ENCODE peak calls at places on chromosomes 12 and 14, in five cellular contexts. H is fibroblast of lung, P is HCT116, I is GM23248, B is DND-41. R is an unnamed sample. For H3K4me1, the result is how much of the 10 kb centered on the place peaks cover.

GRCh38 chr14:27256805-27257204 is 659.0 kb upstream of the NOVA1 start:
- DNase-seq in B (no peak), H (no peak), I (no peak), P (no peak), R (no peak)

GRCh38 chr14:104598461-104599273 is 5.9 kb downstream of the TMEM179 start:
- DNase-seq in I (no peak), B (no peak), P (no peak), H (no peak), R (no peak)

GRCh38 chr14:96125536-96125935 is 79.1 kb upstream of the BDKRB2 start:
- DNase-seq in H (peak), B (no peak), I (no peak), P (no peak), R (no peak)

GRCh38 chr12:26065451-26065850 is 59.4 kb downstream of the BHLHE41 start:
- DNase-seq in P (no peak), H (no peak), B (no peak), I (no peak), R (no peak)

GRCh38 chr12:54967461-54967860 is 17.1 kb downstream of the TESPA1 start:
- DNase-seq in H (no peak), P (no peak), I (no peak), B (peak), R (no peak)

GRCh38 chr14:21525571-21525970 is 575 bp downstream of the SALL2 start:
- DNase-seq in B (peak), P (no peak), I (peak), H (peak), R (peak)

GRCh38 chr12:21221778-21222177 is 90.8 kb downstream of the SLCO1B1 start:
- DNase-seq in P (no peak), H (no peak), I (no peak), B (no peak), R (no peak)

GRCh38 chr14:51774209-51774608 is 86.2 kb upstream of the GNG2 start:
- DNase-seq in B (peak), I (no peak), P (no peak), H (no peak), R (no peak)

GRCh38 chr14:96590190-96590860 is 88.1 kb downstream of the PAPOLA start:
- DNase-seq in P (no peak), H (no peak), I (no peak), B (no peak), R (no peak)

GRCh38 chr14:69715725-69716482 is 51.0 kb upstream of the SRSF5 start:
- DNase-seq in P (no peak), I (peak), H (peak), B (peak), R (peak)

GRCh38 chr14:67766035-67766680 is 50.2 kb downstream of the ZFYVE26 start:
- DNase-seq in P (no peak), H (no peak), I (no peak), B (no peak), R (no peak)

GRCh38 chr12:68451261-68452091 is 119.3 kb upstream of the MDM1 start:
- DNase-seq in I (peak), B (peak), H (peak), P (no peak), R (peak)

GRCh38 chr12:27922591-27923139 is 49.9 kb downstream of the PTHLH start:
- DNase-seq in P (no peak), H (peak), I (peak), B (no peak), R (peak)

GRCh38 chr14:101004954-101005353 is 101.4 kb upstream of the RTL1 start:
- DNase-seq in H (peak), I (no peak), B (no peak), P (no peak), R (peak)

GRCh38 chr12:3973269-3973884 is 100.2 kb upstream of the PARP11 start:
- DNase-seq in B (no peak), I (no peak), P (no peak), H (no peak), R (no peak)

GRCh38 chr12:122145505-122146330 is 28.3 kb downstream of the IL31 start:
- DNase-seq in I (no peak), H (no peak), B (no peak), P (no peak), R (no peak)

GRCh38 chr12:82696543-82696942 is 9.8 kb downstream of the TMTC2 start:
- DNase-seq in P (no peak), B (no peak), H (no peak), I (no peak), R (no peak)

GRCh38 chr14:104113631-104114420 is 24.6 kb upstream of the KIF26A start:
- DNase-seq in P (no peak), B (no peak), H (no peak), I (no peak), R (no peak)

GRCh38 chr12:104576980-104577925 is 120.5 kb downstream of the CHST11 start:
- DNase-seq in P (no peak), B (no peak), H (peak), I (peak), R (peak)

GRCh38 chr12:74412607-74413230 is 124.9 kb upstream of the ATXN7L3B start:
- DNase-seq in H (peak), P (peak), I (peak), B (no peak), R (peak)

GRCh38 chr14:74459289-74459946 is 33.4 kb upstream of the SYNDIG1L start:
- DNase-seq in P (no peak), I (peak), B (peak), H (peak), R (peak)

GRCh38 chr12:80720516-80720915 is 3.8 kb downstream of the MYF5 start:
- DNase-seq in H (no peak), B (no peak), I (no peak), P (no peak), R (no peak)

GRCh38 chr12:19402743-19403400 is 36.4 kb upstream of the AEBP2 start:
- DNase-seq in B (peak), H (peak), I (peak), P (no peak), R (peak)

GRCh38 chr12:55974308-55974724 is 438 bp downstream of the RAB5B start:
- DNase-seq in B (peak), I (peak), H (peak), P (no peak), R (peak)

GRCh38 chr14:34043627-34044372 is 92.9 kb upstream of the EGLN3 start:
- DNase-seq in H (no peak), B (peak), P (peak), I (peak), R (no peak)

GRCh38 chr14:75343914-75344313 is 65.3 kb downstream of the FOS start:
- DNase-seq in H (no peak), B (no peak), P (no peak), I (peak), R (peak)

GRCh38 chr12:62653740-62654139 is 187.1 kb downstream of the MON2 start:
- DNase-seq in I (no peak), B (no peak), P (no peak), H (no peak), R (no peak)

GRCh38 chr14:100898465-100898864 is 5.1 kb downstream of the RTL1 start:
- DNase-seq in H (no peak), I (no peak), B (no peak), P (no peak), R (no peak)

GRCh38 chr14:64502476-64503183 is 1.0 kb downstream of the ZBTB25 start:
- DNase-seq in B (peak), H (peak), I (no peak), P (no peak), R (peak)

GRCh38 chr12:115998119-115998633 is 279.3 kb downstream of the MED13L start:
- DNase-seq in H (peak), I (peak), P (peak), B (peak), R (peak)

GRCh38 chr14:99117671-99118045 is 154.3 kb downstream of the BCL11B start:
- DNase-seq in H (no peak), I (no peak), B (no peak), P (no peak), R (no peak)

GRCh38 chr12:100382327-100382726 is 25.5 kb downstream of the SLC17A8 start:
- DNase-seq in H (no peak), I (peak), B (no peak), P (no peak), R (no peak)

GRCh38 chr14:33788116-33788515 is 162.8 kb downstream of the EGLN3 start:
- DNase-seq in P (no peak), B (no peak), H (no peak), I (no peak), R (no peak)

GRCh38 chr12:2284321-2284813 is 231.6 kb downstream of the CACNA1C start:
- DNase-seq in B (no peak), I (peak), P (no peak), H (peak), R (peak)

GRCh38 chr14:77902806-77903205 is 102.9 kb downstream of the ADCK1 start:
- DNase-seq in I (peak), B (no peak), H (no peak), P (no peak), R (no peak)

GRCh38 chr12:116861331-116861730 is 19.9 kb downstream of the HRK start:
- DNase-seq in I (peak), H (peak), B (peak), P (no peak), R (peak)

GRCh38 chr12:9112076-9112853 is 3.5 kb downstream of the A2M start:
- DNase-seq in H (no peak), I (no peak), P (no peak), B (no peak), R (no peak)
- H3K4me1 ChIP-seq in H (under half), I (under half), P (under half), B (under half), R (under half)

GRCh38 chr12:106672308-106673085 is 89.7 kb downstream of the RFX4 start:
- DNase-seq in P (no peak), B (no peak), H (no peak), I (no peak), R (no peak)
- H2AFZ ChIP-seq in P (no peak), B (no peak), H (no peak), I (no peak), R (no peak)

GRCh38 chr12:79706676-79707075 is 15.9 kb upstream of the PAWR start:
- DNase-seq in H (no peak), B (no peak), P (no peak), I (peak), R (no peak)
- H3K4me3 ChIP-seq in H (no peak), B (no peak), P (no peak), I (no peak), R (no peak)

GRCh38 chr14:72525087-72525909 is 368.6 kb downstream of the DPF3 start:
- DNase-seq in B (no peak), I (peak), P (no peak), H (no peak), R (no peak)
- H3K4me1 ChIP-seq in B (under half), I (half or more), P (under half), H (under half), R (under half)

GRCh38 chr12:52032797-52033505 is 18.3 kb upstream of the NR4A1 start:
- DNase-seq in P (peak), B (peak), I (peak), H (peak), R (peak)
- H2AFZ ChIP-seq in P (no peak), B (no peak), I (peak), H (no peak), R (peak)

DNA sequence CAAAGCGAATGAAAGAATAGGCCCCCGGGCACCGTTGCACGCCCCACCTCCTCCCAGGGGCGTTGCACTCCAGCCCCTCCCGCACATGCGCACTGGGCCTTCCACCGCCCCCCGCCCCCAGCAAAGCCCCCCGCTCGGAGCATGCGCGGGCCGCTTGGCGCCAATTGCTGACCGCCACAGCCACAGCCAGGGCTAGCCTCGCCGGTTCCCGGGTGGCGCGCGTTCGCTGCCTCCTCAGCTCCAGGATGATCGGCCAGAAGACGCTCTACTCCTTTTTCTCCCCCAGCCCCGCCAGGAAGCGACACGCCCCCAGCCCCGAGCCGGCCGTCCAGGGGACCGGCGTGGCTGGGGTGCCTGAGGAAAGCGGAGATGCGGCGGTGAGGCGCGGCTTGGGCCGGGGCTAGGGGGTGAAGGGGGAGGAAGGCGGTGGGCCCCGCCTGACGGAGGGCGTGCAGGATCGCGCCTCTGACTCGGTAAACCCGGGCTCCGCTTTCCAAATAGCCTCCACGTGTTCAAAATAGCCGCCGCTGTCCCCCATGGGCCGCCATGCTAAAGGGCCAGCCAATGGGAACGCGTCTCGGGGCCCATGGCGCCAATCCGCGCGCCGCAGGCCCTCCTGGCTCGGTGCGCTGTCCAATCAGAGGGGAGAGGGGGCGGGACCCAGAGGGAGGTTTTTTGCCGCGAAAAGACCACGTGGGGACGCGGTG is at the start of gene UNG:
- DNase-seq in H (peak), I (peak), B (peak), P (peak), R (peak)
- H3K4me3 ChIP-seq in H (peak), I (peak), B (peak), P (peak), R (peak)

R was measured in astrocyte.